ENCODE peak calls at places on chromosome 9, in four cellular contexts. N is GM20000, J is NCI-H510A treated with DMSO at 0.1 percent for 48 hours, L is M059J. F is an unnamed sample.

GRCh38 chr9:113390192-113390960 is 10.7 kb downstream of the ALAD start:
- DNase-seq in N (no peak), J (no peak), L (no peak), F (no peak)

GRCh38 chr9:1947438-1947837 is 67.7 kb upstream of the SMARCA2 start:
- DNase-seq in N (no peak), J (no peak), L (no peak), F (no peak)

GRCh38 chr9:107896544-107896943 is 407.0 kb upstream of the KLF4 start:
- DNase-seq in N (no peak), J (no peak), L (no peak), F (no peak)

GRCh38 chr9:110588296-110588695 is 8.8 kb upstream of the SVEP1 start:
- DNase-seq in N (no peak), J (no peak), L (no peak), F (no peak)

GRCh38 chr9:127976943-127977871 is 3.6 kb downstream of the EEIG1 start:
- DNase-seq in N (no peak), J (peak), L (no peak), F (no peak)

GRCh38 chr9:126390923-126391322 is 64.3 kb downstream of the MVB12B start:
- DNase-seq in N (no peak), J (no peak), L (no peak), F (peak)

GRCh38 chr9:110197330-110198187 is 10.4 kb downstream of the C9orf152 start:
- DNase-seq in N (no peak), J (no peak), L (no peak), F (no peak)

GRCh38 chr9:123399803-123400378 is 43.9 kb downstream of the CRB2 start:
- DNase-seq in N (peak), J (no peak), L (no peak), F (no peak)

GRCh38 chr9:136282272-136282861 is 21.5 kb downstream of the CCDC187 start:
- DNase-seq in N (no peak), J (no peak), L (no peak), F (no peak)

GRCh38 chr9:8736805-8737204 is 937.2 kb upstream of the DMAC1 start:
- DNase-seq in N (no peak), J (no peak), L (no peak), F (no peak)

GRCh38 chr9:38417003-38417965 is 7.0 kb downstream of the IGFBPL1 start:
- DNase-seq in N (peak), J (no peak), L (peak), F (no peak)

GRCh38 chr9:114606597-114607207 is 4.4 kb upstream of the TMEM268 start:
- DNase-seq in N (no peak), J (no peak), L (peak), F (no peak)

GRCh38 chr9:109253241-109253636 is 67.6 kb downstream of the EPB41L4B start:
- DNase-seq in N (no peak), J (no peak), L (peak), F (no peak)

GRCh38 chr9:90433398-90433890 is 209.2 kb downstream of the DIRAS2 start:
- DNase-seq in N (no peak), J (peak), L (peak), F (no peak)

GRCh38 chr9:104256031-104256709 is 162.1 kb downstream of the SMC2 start:
- DNase-seq in N (no peak), J (no peak), L (no peak), F (no peak)

GRCh38 chr9:97740848-97741821 is 44.0 kb upstream of the XPA start:
- DNase-seq in N (peak), J (no peak), L (peak), F (no peak)

GRCh38 chr9:95854386-95855015 is 21.0 kb upstream of the ERCC6L2 start:
- DNase-seq in N (no peak), J (no peak), L (peak), F (no peak)

GRCh38 chr9:99807276-99807852 is 14.3 kb upstream of the NR4A3 start:
- DNase-seq in N (peak), J (peak), L (peak), F (peak)